ENCODE peak calls at places on chromosomes 13 and 19, in four cellular contexts. One of them, this sample, is unnamed.

GRCh38 chr19:40610396-40611064 is 9.4 kb downstream of the LTBP4 start:
- DNase-seq in IMR-90: no peak
- DNase-seq in H1: no peak
- DNase-seq in mesendoderm: no peak
- DNase-seq in this sample: peak

GRCh38 chr13:72341904-72342303 is 385.5 kb downstream of the MZT1 start:
- DNase-seq in IMR-90: no peak
- DNase-seq in mesendoderm: peak
- DNase-seq in H1: no peak
- DNase-seq in this sample: no peak

GRCh38 chr13:52395704-52396103 is 10.3 kb downstream of the THSD1 start:
- DNase-seq in mesendoderm: no peak
- DNase-seq in IMR-90: no peak
- DNase-seq in H1: no peak
- DNase-seq in this sample: no peak

GRCh38 chr13:26025196-26025595 is 26.6 kb downstream of the SHISA2 start:
- DNase-seq in H1: peak
- DNase-seq in mesendoderm: no peak
- DNase-seq in IMR-90: no peak
- DNase-seq in this sample: peak

GRCh38 chr13:97496511-97496910 is 62.5 kb downstream of the RAP2A start:
- DNase-seq in H1: no peak
- DNase-seq in mesendoderm: peak
- DNase-seq in IMR-90: no peak
- DNase-seq in this sample: no peak

GRCh38 chr19:57719424-57719823 is 8.0 kb downstream of the ZNF671 start:
- DNase-seq in IMR-90: no peak
- DNase-seq in H1: peak
- DNase-seq in mesendoderm: no peak
- DNase-seq in this sample: no peak

GRCh38 chr19:32870154-32870573 is 597 bp upstream of the SLC7A9 start:
- DNase-seq in H1: peak
- DNase-seq in mesendoderm: peak
- DNase-seq in IMR-90: no peak
- DNase-seq in this sample: peak

GRCh38 chr13:99256283-99256682 is 1.9 kb downstream of the GPR18 start:
- DNase-seq in IMR-90: no peak
- DNase-seq in mesendoderm: no peak
- DNase-seq in H1: no peak
- DNase-seq in this sample: no peak

GRCh38 chr19:42208612-42209011 is 8.9 kb downstream of the DEDD2 start:
- DNase-seq in IMR-90: no peak
- DNase-seq in H1: no peak
- DNase-seq in mesendoderm: no peak
- DNase-seq in this sample: no peak

GRCh38 chr19:32567486-32567885 is 13.5 kb upstream of the PDCD5 start:
- DNase-seq in mesendoderm: no peak
- DNase-seq in H1: no peak
- DNase-seq in IMR-90: no peak
- DNase-seq in this sample: no peak

GRCh38 chr19:39110263-39110967 is 15.2 kb upstream of the PAK4 start:
- DNase-seq in H1: peak
- DNase-seq in mesendoderm: peak
- DNase-seq in IMR-90: no peak
- DNase-seq in this sample: peak

GRCh38 chr13:98490866-98491265 is 86.0 kb downstream of the STK24 start:
- DNase-seq in IMR-90: no peak
- DNase-seq in H1: no peak
- DNase-seq in mesendoderm: no peak
- DNase-seq in this sample: no peak

GRCh38 chr19:43726736-43727592 is 11.1 kb downstream of the IRGC start:
- DNase-seq in H1: no peak
- DNase-seq in IMR-90: no peak
- DNase-seq in mesendoderm: no peak
- DNase-seq in this sample: no peak

DNA sequence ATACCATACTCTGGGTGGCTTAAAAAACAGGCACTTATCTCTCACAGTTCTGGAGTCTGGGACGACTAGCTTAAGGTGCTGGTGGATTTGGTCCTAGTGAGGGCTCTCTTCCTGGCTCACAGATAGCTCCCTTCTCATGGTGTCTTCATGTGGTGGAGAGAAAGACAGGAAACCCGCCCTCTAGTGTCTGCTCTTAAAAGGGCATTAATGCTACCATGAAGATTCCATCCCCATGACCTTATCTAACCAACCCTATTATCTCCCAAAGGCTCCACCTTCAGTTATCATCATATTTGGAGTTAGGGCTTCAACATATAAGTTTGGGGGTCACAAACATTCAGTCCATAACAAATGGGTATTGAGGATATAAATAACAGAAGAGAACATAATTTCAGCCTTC is 139.4 kb downstream of the HS6ST3 start:
- DNase-seq in mesendoderm: peak
- DNase-seq in IMR-90: no peak
- DNase-seq in H1: no peak
- DNase-seq in this sample: peak
- H4K5ac ChIP-seq in mesendoderm: no peak
- H4K5ac ChIP-seq in IMR-90: no peak
- H4K5ac ChIP-seq in H1: no peak
- H4K5ac ChIP-seq in this sample: no peak

DNA sequence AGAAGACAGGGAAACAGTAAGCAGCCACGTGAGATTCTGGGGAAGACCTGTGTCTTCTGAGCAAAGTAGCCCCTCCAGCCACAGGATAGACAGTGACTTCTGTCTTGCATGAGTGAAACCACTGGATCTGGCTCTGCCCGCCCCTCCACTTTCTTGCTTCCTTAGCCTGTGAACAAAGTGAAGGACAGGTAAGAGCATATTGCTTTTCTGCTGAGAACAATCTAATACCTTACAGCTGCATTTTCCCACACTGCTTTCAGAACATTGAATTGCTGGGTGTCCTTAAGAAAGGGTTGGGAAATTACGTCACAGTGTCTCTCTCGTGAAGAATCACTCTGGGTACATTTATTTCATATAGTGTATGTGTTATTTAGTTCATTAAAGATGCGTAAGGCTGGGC is 11.1 kb downstream of the SLC25A15 start:
- DNase-seq in IMR-90: no peak
- DNase-seq in mesendoderm: no peak
- DNase-seq in H1: no peak
- DNase-seq in this sample: no peak
- H4K5ac ChIP-seq in IMR-90: no peak
- H4K5ac ChIP-seq in mesendoderm: no peak
- H4K5ac ChIP-seq in H1: no peak
- H4K5ac ChIP-seq in this sample: no peak

GRCh38 chr19:35034005-35034502 is 3.8 kb downstream of the SCN1B start:
- DNase-seq in H1: no peak
- DNase-seq in mesendoderm: no peak
- DNase-seq in IMR-90: no peak
- DNase-seq in this sample: no peak

GRCh38 chr19:35031072-35031881 is 1.0 kb downstream of the SCN1B start:
- DNase-seq in H1: peak
- DNase-seq in mesendoderm: peak
- DNase-seq in IMR-90: peak
- DNase-seq in this sample: peak

GRCh38 chr19:35033067-35034004 is 3.1 kb downstream of the SCN1B start:
- DNase-seq in mesendoderm: no peak
- DNase-seq in IMR-90: no peak
- DNase-seq in H1: no peak
- DNase-seq in this sample: no peak

GRCh38 chr19:35030257-35031071 is at the start of gene SCN1B:
- DNase-seq in mesendoderm: peak
- DNase-seq in H1: peak
- DNase-seq in IMR-90: peak
- DNase-seq in this sample: peak

DNA sequence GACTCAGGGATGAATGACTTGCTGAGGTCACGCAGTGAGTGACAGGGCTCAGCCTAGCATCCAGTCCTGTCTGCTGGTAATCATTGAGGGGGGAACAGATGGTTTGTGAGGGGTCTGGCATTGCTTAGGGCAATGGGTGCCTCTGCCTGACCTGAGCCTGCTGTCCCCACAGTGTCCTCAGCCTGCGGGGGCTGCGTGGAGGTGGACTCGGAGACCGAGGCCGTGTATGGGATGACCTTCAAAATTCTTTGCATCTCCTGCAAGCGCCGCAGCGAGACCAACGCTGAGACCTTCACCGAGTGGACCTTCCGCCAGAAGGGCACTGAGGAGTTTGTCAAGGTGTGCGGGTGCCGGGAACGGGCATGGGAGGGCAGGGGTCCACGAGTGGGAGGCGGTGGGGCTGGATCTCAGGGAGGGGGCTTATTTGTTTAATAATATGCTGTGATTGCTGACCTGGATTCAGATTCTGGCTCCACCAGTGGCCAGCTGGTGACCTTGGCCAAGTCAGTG is 2.1 kb downstream of the SCN1B start:
- DNase-seq in mesendoderm: no peak
- DNase-seq in H1: no peak
- DNase-seq in IMR-90: no peak
- DNase-seq in this sample: no peak
- H4K5ac ChIP-seq in mesendoderm: no peak
- H4K5ac ChIP-seq in H1: no peak
- H4K5ac ChIP-seq in IMR-90: no peak
- H4K5ac ChIP-seq in this sample: no peak

GRCh38 chr19:52065399-52065798 is 16.8 kb upstream of the ZNF432 start:
- DNase-seq in mesendoderm: no peak
- DNase-seq in H1: no peak
- DNase-seq in IMR-90: no peak
- DNase-seq in this sample: no peak
- H4K5ac ChIP-seq in mesendoderm: no peak
- H4K5ac ChIP-seq in H1: no peak
- H4K5ac ChIP-seq in IMR-90: no peak
- H4K5ac ChIP-seq in this sample: no peak

GRCh38 chr13:59447846-59448620 is 715.7 kb downstream of the DIAPH3 start:
- DNase-seq in mesendoderm: peak
- DNase-seq in H1: no peak
- DNase-seq in IMR-90: peak
- DNase-seq in this sample: peak
- H4K5ac ChIP-seq in mesendoderm: peak
- H4K5ac ChIP-seq in H1: peak
- H4K5ac ChIP-seq in IMR-90: peak
- H4K5ac ChIP-seq in this sample: no peak